ENCODE peak calls at places on chromosomes 6 and 20, in ten cellular contexts. J, E, P, U, Z, G, Y, V, S and I are unnamed samples.

GRCh38 chr6:13427838-13428527 is 59.4 kb downstream of the GFOD1 start:
- DNase-seq in J (peak), E (no peak), P (no peak), U (no peak), Z (no peak), G (no peak), Y (no peak), V (peak), S (no peak), I (no peak)

GRCh38 chr20:36528176-36528874 is 13.0 kb upstream of the MYL9 start:
- DNase-seq in J (no peak), E (no peak), P (no peak), U (no peak), Z (no peak), G (no peak), Y (no peak), V (no peak), S (no peak), I (no peak)

GRCh38 chr6:81561731-81562130 is 190.8 kb downstream of the TENT5A start:
- DNase-seq in J (no peak), E (no peak), P (no peak), U (peak), Z (no peak), G (no peak), Y (no peak), V (no peak), S (no peak), I (no peak)

GRCh38 chr6:40685771-40686170 is 98.6 kb upstream of the LRFN2 start:
- DNase-seq in J (no peak), E (no peak), P (no peak), U (no peak), Z (no peak), G (no peak), Y (no peak), V (no peak), S (no peak), I (no peak)

GRCh38 chr6:116572162-116572561 is 858 bp downstream of the RWDD1 start:
- DNase-seq in J (no peak), E (peak), P (no peak), U (peak), Z (peak), G (peak), Y (peak), V (no peak), S (peak), I (no peak)

GRCh38 chr6:134436281-134436815 is 118.4 kb upstream of the SGK1 start:
- DNase-seq in J (peak), E (no peak), P (no peak), U (peak), Z (peak), G (peak), Y (peak), V (no peak), S (no peak), I (peak)

GRCh38 chr6:64591682-64592081 is 956.1 kb downstream of the PHF3 start:
- DNase-seq in J (no peak), E (no peak), P (no peak), U (no peak), Z (no peak), G (no peak), Y (no peak), V (no peak), S (no peak), I (no peak)

GRCh38 chr6:75266716-75267291 is 17.8 kb downstream of the TMEM30A start:
- DNase-seq in J (no peak), E (no peak), P (no peak), U (peak), Z (no peak), G (peak), Y (peak), V (no peak), S (no peak), I (no peak)

GRCh38 chr6:163585932-163586437 is 171.5 kb downstream of the QKI start:
- DNase-seq in J (no peak), E (no peak), P (no peak), U (peak), Z (peak), G (peak), Y (peak), V (no peak), S (peak), I (no peak)

GRCh38 chr6:22062807-22063408 is 233.9 kb downstream of the PRL start:
- DNase-seq in J (peak), E (peak), P (no peak), U (no peak), Z (no peak), G (peak), Y (peak), V (no peak), S (no peak), I (no peak)

GRCh38 chr6:116783852-116784251 is 18.3 kb upstream of the FAM162B start:
- DNase-seq in J (no peak), E (no peak), P (no peak), U (peak), Z (no peak), G (no peak), Y (peak), V (no peak), S (no peak), I (no peak)

GRCh38 chr20:10427060-10427692 is 6.8 kb downstream of the MKKS start:
- DNase-seq in J (peak), E (peak), P (peak), U (peak), Z (peak), G (peak), Y (peak), V (no peak), S (peak), I (peak)

GRCh38 chr6:42563697-42564495 is at the start of gene UBR2:
- DNase-seq in J (peak), E (peak), P (peak), U (peak), Z (peak), G (peak), Y (peak), V (peak), S (peak), I (peak)

GRCh38 chr20:50192364-50193168 is 1.9 kb downstream of the CEBPB start:
- DNase-seq in J (peak), E (peak), P (peak), U (peak), Z (peak), G (peak), Y (peak), V (no peak), S (peak), I (peak)

GRCh38 chr20:58233881-58234528 is 5.6 kb upstream of the ANKRD60 start:
- DNase-seq in J (peak), E (peak), P (peak), U (peak), Z (no peak), G (peak), Y (no peak), V (peak), S (no peak), I (no peak)

GRCh38 chr6:34386316-34387137 is 5.9 kb downstream of the NUDT3 start:
- DNase-seq in J (no peak), E (no peak), P (no peak), U (peak), Z (no peak), G (peak), Y (peak), V (no peak), S (no peak), I (no peak)

GRCh38 chr6:45801471-45802289 is 214.0 kb downstream of the CLIC5 start:
- DNase-seq in J (no peak), E (no peak), P (no peak), U (peak), Z (no peak), G (no peak), Y (no peak), V (no peak), S (no peak), I (no peak)

GRCh38 chr6:114108119-114109002 is 137.4 kb upstream of the HDAC2 start:
- DNase-seq in J (no peak), E (peak), P (peak), U (peak), Z (peak), G (peak), Y (peak), V (no peak), S (peak), I (peak)

GRCh38 chr6:43045371-43045930 is 8.2 kb downstream of the CUL7 start:
- DNase-seq in J (no peak), E (no peak), P (no peak), U (no peak), Z (no peak), G (no peak), Y (no peak), V (no peak), S (no peak), I (no peak)

GRCh38 chr6:160141001-160141726 is 19.5 kb downstream of the SLC22A1 start:
- DNase-seq in J (no peak), E (no peak), P (no peak), U (peak), Z (no peak), G (peak), Y (peak), V (no peak), S (no peak), I (no peak)

GRCh38 chr6:16909599-16910360 is 148.5 kb upstream of the ATXN1 start:
- DNase-seq in J (no peak), E (no peak), P (no peak), U (peak), Z (no peak), G (peak), Y (no peak), V (no peak), S (no peak), I (no peak)

GRCh38 chr6:38349795-38350194 is 289.9 kb downstream of the BTBD9 start:
- DNase-seq in J (no peak), E (no peak), P (no peak), U (peak), Z (no peak), G (peak), Y (no peak), V (no peak), S (no peak), I (no peak)

GRCh38 chr6:1027109-1027794 is 284.6 kb upstream of the FOXQ1 start:
- DNase-seq in J (no peak), E (no peak), P (no peak), U (peak), Z (no peak), G (peak), Y (peak), V (no peak), S (no peak), I (no peak)

GRCh38 chr6:54244430-54244829 is 63.8 kb upstream of the TINAG start:
- DNase-seq in J (no peak), E (no peak), P (no peak), U (peak), Z (no peak), G (peak), Y (peak), V (no peak), S (no peak), I (no peak)

GRCh38 chr6:151068761-151069312 is 170.9 kb upstream of the AKAP12 start:
- DNase-seq in J (no peak), E (no peak), P (no peak), U (peak), Z (no peak), G (peak), Y (peak), V (no peak), S (no peak), I (no peak)

GRCh38 chr6:100460650-100461204 is 4.0 kb downstream of the SIM1 start:
- DNase-seq in J (no peak), E (no peak), P (no peak), U (peak), Z (no peak), G (peak), Y (no peak), V (no peak), S (no peak), I (no peak)

GRCh38 chr6:32796848-32797776 is 19.7 kb downstream of the HLA-DOB start:
- DNase-seq in J (peak), E (peak), P (peak), U (peak), Z (peak), G (peak), Y (peak), V (peak), S (peak), I (peak)

GRCh38 chr6:27472182-27472616 is 706 bp downstream of the ZNF184 start:
- DNase-seq in J (peak), E (peak), P (peak), U (peak), Z (peak), G (peak), Y (peak), V (peak), S (peak), I (peak)

GRCh38 chr6:22954749-22955385 is 385.5 kb downstream of the HDGFL1 start:
- DNase-seq in J (no peak), E (no peak), P (no peak), U (peak), Z (no peak), G (peak), Y (peak), V (no peak), S (no peak), I (no peak)

GRCh38 chr6:157317129-157317814 is 6.0 kb downstream of the TMEM242 start:
- DNase-seq in J (no peak), E (no peak), P (no peak), U (peak), Z (peak), G (peak), Y (peak), V (no peak), S (peak), I (peak)